ENCODE peak calls at places on chromosome 11, in eight cellular contexts. One of them, this sample, is unnamed. For H3K4me1, the result is how much of the 10 kb centered on the place peaks cover.

GRCh38 chr11:65417221-65417701 is 5.3 kb upstream of the NEAT1 start:
- DNase-seq in GM23338: no peak
- DNase-seq in A549: no peak
- DNase-seq in HepG2: no peak
- DNase-seq in HCT116: no peak
- DNase-seq in SK-N-SH: no peak
- DNase-seq in GM12878: no peak
- DNase-seq in Panc1: no peak
- DNase-seq in this sample: no peak

GRCh38 chr11:31722754-31723153 is 88.4 kb downstream of the PAX6 start:
- DNase-seq in GM23338: no peak
- DNase-seq in A549: no peak
- DNase-seq in HepG2: no peak
- DNase-seq in HCT116: no peak
- DNase-seq in SK-N-SH: no peak
- DNase-seq in GM12878: no peak
- DNase-seq in Panc1: no peak
- DNase-seq in this sample: no peak

GRCh38 chr11:105829084-105829483 is 193.0 kb downstream of the MSANTD4 start:
- DNase-seq in GM23338: no peak
- DNase-seq in A549: no peak
- DNase-seq in HepG2: no peak
- DNase-seq in HCT116: no peak
- DNase-seq in SK-N-SH: no peak
- DNase-seq in GM12878: peak
- DNase-seq in Panc1: no peak
- DNase-seq in this sample: no peak

GRCh38 chr11:102283088-102283487 is 34.2 kb upstream of the BIRC3 start:
- DNase-seq in GM23338: no peak
- DNase-seq in A549: no peak
- DNase-seq in HepG2: no peak
- DNase-seq in HCT116: no peak
- DNase-seq in SK-N-SH: no peak
- DNase-seq in GM12878: no peak
- DNase-seq in Panc1: no peak
- DNase-seq in this sample: no peak

GRCh38 chr11:92180664-92181251 is 43.9 kb upstream of the FAT3 start:
- DNase-seq in GM23338: peak
- DNase-seq in A549: no peak
- DNase-seq in HepG2: no peak
- DNase-seq in HCT116: no peak
- DNase-seq in SK-N-SH: no peak
- DNase-seq in GM12878: no peak
- DNase-seq in Panc1: no peak
- DNase-seq in this sample: no peak

GRCh38 chr11:11982461-11982860 is 26.0 kb downstream of the DKK3 start:
- DNase-seq in GM23338: no peak
- DNase-seq in A549: no peak
- DNase-seq in HepG2: no peak
- DNase-seq in HCT116: no peak
- DNase-seq in SK-N-SH: no peak
- DNase-seq in GM12878: no peak
- DNase-seq in Panc1: no peak
- DNase-seq in this sample: no peak

GRCh38 chr11:111299111-111300026 is 1.0 kb downstream of the POU2AF3 start:
- DNase-seq in GM23338: peak
- DNase-seq in A549: peak
- DNase-seq in HepG2: peak
- DNase-seq in HCT116: no peak
- DNase-seq in SK-N-SH: peak
- DNase-seq in GM12878: no peak
- DNase-seq in Panc1: no peak
- DNase-seq in this sample: no peak

GRCh38 chr11:7292902-7293301 is 41.2 kb downstream of the SYT9 start:
- DNase-seq in GM23338: no peak
- DNase-seq in A549: no peak
- DNase-seq in HepG2: no peak
- DNase-seq in HCT116: no peak
- DNase-seq in SK-N-SH: no peak
- DNase-seq in GM12878: no peak
- DNase-seq in Panc1: no peak
- DNase-seq in this sample: no peak

GRCh38 chr11:117316197-117316961 is at the start of gene BACE1:
- DNase-seq in GM23338: peak
- DNase-seq in A549: peak
- DNase-seq in HepG2: peak
- DNase-seq in HCT116: peak
- DNase-seq in SK-N-SH: peak
- DNase-seq in GM12878: no peak
- DNase-seq in Panc1: peak
- DNase-seq in this sample: no peak

DNA sequence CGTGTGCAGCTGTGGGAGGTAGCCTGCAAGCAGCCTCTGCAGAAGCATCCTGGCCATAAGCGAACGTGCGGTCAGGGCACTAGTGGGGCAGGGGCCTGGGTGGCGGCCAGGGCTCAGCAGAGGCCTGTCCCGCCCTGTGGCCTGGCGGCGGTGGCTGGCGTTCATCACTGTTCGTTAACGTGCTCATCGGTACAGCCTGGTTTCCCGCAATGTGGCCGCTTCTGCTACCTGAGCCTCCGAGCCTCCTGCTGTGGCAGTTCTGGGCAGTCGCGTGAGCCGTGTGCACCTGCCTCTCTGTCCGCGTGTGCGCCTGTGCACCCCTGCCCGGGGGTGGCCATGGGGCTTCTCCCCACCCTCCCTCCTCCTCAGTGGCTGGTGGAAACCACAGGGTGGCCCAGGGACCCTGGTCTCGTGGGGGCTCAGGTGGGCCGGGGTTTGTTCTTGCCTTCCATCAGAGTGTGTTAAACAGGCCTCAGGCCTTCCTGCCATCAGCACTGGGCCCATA is 117.8 kb downstream of the KCNQ1OT1 start:
- DNase-seq in GM23338: no peak
- DNase-seq in A549: no peak
- DNase-seq in HepG2: no peak
- DNase-seq in HCT116: no peak
- DNase-seq in SK-N-SH: peak
- DNase-seq in GM12878: no peak
- DNase-seq in Panc1: no peak
- DNase-seq in this sample: no peak
- TF ChIP-seq REST in GM23338: no peak
- TF ChIP-seq REST in A549: no peak
- TF ChIP-seq REST in HepG2: no peak
- TF ChIP-seq REST in HCT116: no peak
- TF ChIP-seq REST in SK-N-SH: no peak
- TF ChIP-seq REST in GM12878: no peak
- TF ChIP-seq REST in Panc1: no peak
- TF ChIP-seq REST in this sample: no peak

GRCh38 chr11:62715150-62716130 is 8.0 kb downstream of the GNG3 start:
- DNase-seq in GM23338: peak
- DNase-seq in A549: no peak
- DNase-seq in HepG2: no peak
- DNase-seq in HCT116: no peak
- DNase-seq in SK-N-SH: peak
- DNase-seq in GM12878: no peak
- DNase-seq in Panc1: no peak
- DNase-seq in this sample: no peak
- H3K4me1 ChIP-seq in GM23338: under half
- H3K4me1 ChIP-seq in A549: under half
- H3K4me1 ChIP-seq in HepG2: under half
- H3K4me1 ChIP-seq in HCT116: under half
- H3K4me1 ChIP-seq in SK-N-SH: under half
- H3K4me1 ChIP-seq in GM12878: under half
- H3K4me1 ChIP-seq in Panc1: under half
- H3K4me1 ChIP-seq in this sample: under half

DNA sequence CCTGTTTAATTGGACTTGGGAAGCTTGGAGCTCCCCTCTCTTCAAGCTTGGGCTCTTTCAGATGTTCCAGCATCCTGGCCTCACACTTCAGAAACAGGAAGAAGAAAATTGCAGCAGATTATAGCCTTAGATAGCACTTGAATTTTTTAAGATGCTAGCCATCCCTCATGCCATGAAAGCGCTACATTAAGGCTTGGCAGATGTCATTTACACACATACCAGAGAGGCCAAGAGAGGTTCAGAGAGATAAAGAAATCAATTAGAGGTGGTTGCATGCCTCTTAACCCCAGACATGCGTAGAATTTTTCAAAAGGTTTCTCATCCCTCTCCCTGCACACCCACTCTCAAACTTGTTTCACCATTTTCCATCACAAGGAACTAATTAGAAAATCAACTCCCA is 31.9 kb upstream of the DBX1 start:
- DNase-seq in GM23338: no peak
- DNase-seq in A549: no peak
- DNase-seq in HepG2: no peak
- DNase-seq in HCT116: no peak
- DNase-seq in SK-N-SH: no peak
- DNase-seq in GM12878: no peak
- DNase-seq in Panc1: no peak
- DNase-seq in this sample: no peak
- TF ChIP-seq REST in GM23338: no peak
- TF ChIP-seq REST in A549: no peak
- TF ChIP-seq REST in HepG2: no peak
- TF ChIP-seq REST in HCT116: no peak
- TF ChIP-seq REST in SK-N-SH: no peak
- TF ChIP-seq REST in GM12878: no peak
- TF ChIP-seq REST in Panc1: no peak
- TF ChIP-seq REST in this sample: no peak

DNA sequence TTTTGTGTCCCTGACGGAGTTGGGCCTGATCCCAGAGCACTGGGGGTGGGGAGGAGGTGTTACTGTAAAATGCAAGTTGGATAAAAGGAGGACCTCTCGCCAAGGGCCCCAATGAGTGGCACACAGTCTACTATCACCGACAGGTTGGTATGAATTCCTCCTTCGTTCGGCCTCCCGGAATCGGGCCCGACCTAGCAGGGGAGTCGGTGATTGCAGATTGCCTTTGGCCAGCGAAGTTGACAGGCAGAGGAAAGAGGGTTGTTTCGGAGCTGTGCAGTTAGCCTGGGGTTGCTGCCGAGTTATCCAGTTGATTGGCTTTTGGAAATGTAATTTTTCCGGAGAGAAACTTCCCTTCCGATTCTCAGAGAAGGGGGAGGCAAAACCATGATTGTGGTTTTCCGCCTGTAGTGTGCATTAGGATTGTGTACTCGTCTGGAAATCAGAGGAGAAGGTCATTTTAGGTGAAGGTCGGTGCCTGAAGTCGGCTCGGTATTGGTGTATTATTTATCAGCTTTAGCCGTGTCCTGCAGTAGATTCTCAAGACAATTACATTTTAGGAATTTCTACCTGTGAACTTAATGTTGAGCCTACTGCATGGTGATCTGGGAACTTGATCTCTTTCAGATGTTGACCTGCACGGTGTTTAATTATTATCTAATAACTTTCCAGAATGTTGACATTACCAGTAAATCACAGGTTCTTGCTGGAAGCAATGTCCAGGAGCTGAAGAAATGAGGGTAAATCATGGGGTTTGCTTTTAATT is 1.1 kb downstream of the ARHGEF12 start:
- DNase-seq in GM23338: peak
- DNase-seq in A549: no peak
- DNase-seq in HepG2: peak
- DNase-seq in HCT116: no peak
- DNase-seq in SK-N-SH: peak
- DNase-seq in GM12878: no peak
- DNase-seq in Panc1: no peak
- DNase-seq in this sample: no peak
- H3K4me1 ChIP-seq in GM23338: under half
- H3K4me1 ChIP-seq in A549: under half
- H3K4me1 ChIP-seq in HepG2: under half
- H3K4me1 ChIP-seq in HCT116: half or more
- H3K4me1 ChIP-seq in SK-N-SH: under half
- H3K4me1 ChIP-seq in GM12878: under half
- H3K4me1 ChIP-seq in Panc1: half or more
- H3K4me1 ChIP-seq in this sample: under half

GRCh38 chr11:75194147-75194546 is 43.2 kb downstream of the SLCO2B1 start:
- DNase-seq in GM23338: no peak
- DNase-seq in A549: no peak
- DNase-seq in HepG2: no peak
- DNase-seq in HCT116: no peak
- DNase-seq in SK-N-SH: no peak
- DNase-seq in GM12878: no peak
- DNase-seq in Panc1: no peak
- DNase-seq in this sample: no peak
- TF ChIP-seq REST in GM23338: no peak
- TF ChIP-seq REST in A549: no peak
- TF ChIP-seq REST in HepG2: no peak
- TF ChIP-seq REST in HCT116: no peak
- TF ChIP-seq REST in SK-N-SH: no peak
- TF ChIP-seq REST in GM12878: no peak
- TF ChIP-seq REST in Panc1: no peak
- TF ChIP-seq REST in this sample: no peak

GRCh38 chr11:58391879-58392278 is 14.8 kb downstream of the OR5B3 start:
- DNase-seq in GM23338: no peak
- DNase-seq in A549: no peak
- DNase-seq in HepG2: no peak
- DNase-seq in HCT116: no peak
- DNase-seq in SK-N-SH: no peak
- DNase-seq in GM12878: no peak
- DNase-seq in Panc1: no peak
- DNase-seq in this sample: no peak
- H3K4me1 ChIP-seq in GM23338: under half
- H3K4me1 ChIP-seq in A549: under half
- H3K4me1 ChIP-seq in HepG2: under half
- H3K4me1 ChIP-seq in HCT116: under half
- H3K4me1 ChIP-seq in SK-N-SH: under half
- H3K4me1 ChIP-seq in GM12878: under half
- H3K4me1 ChIP-seq in Panc1: under half
- H3K4me1 ChIP-seq in this sample: under half